ENCODE peak calls at places on chromosomes 3 and 15, in eight cellular contexts. One of them, this sample, is unnamed.
A peak's percentile ranks its signal among the peaks of the same experiment; 100 is the strongest.

GRCh38 chr3:40317061-40317676 is 7.7 kb downstream of the EIF1B start:
- DNase-seq in dermis microvascular lymphatic vessel endothelial cell: peak; percentile 65
- DNase-seq in LoVo: peak; percentile 71
- DNase-seq in CD4-positive, CD25-positive, alpha-beta regulatory T cell: peak; percentile 27
- DNase-seq in activated T-helper 2 cell treated with anti-CD3 and anti-CD28 coated beads, Interferon-gamma antibody, Interleukin-2, Interleukin-4, amounts not matched to agents 10 μg/mL and 5 μg/mL and 100 μg/mL, durations not matched to agents 14 hours and 24 hours and 36 hours: no peak
- DNase-seq in naive thymus-derived CD8-positive, alpha-beta T cell: peak; percentile 33
- DNase-seq in HEK293T: peak; percentile 46
- DNase-seq in activated T-helper 1 cell treated with anti-CD3 and anti-CD28 coated beads, Interleukin-2, amount 50 U/mL, for 16 hours: no peak
- DNase-seq in this sample: peak; percentile 9

GRCh38 chr15:42508263-42508690 is 12.8 kb downstream of the SNAP23 start:
- DNase-seq in activated T-helper 2 cell treated with anti-CD3 and anti-CD28 coated beads, Interferon-gamma antibody, Interleukin-2, Interleukin-4, amounts not matched to agents 10 μg/mL and 5 μg/mL and 100 μg/mL, durations not matched to agents 14 hours and 24 hours and 36 hours: no peak
- DNase-seq in HEK293T: no peak
- DNase-seq in naive thymus-derived CD8-positive, alpha-beta T cell: no peak
- DNase-seq in LoVo: no peak
- DNase-seq in CD4-positive, CD25-positive, alpha-beta regulatory T cell: no peak
- DNase-seq in activated T-helper 1 cell treated with anti-CD3 and anti-CD28 coated beads, Interleukin-2, amount 50 U/mL, for 16 hours: no peak
- DNase-seq in dermis microvascular lymphatic vessel endothelial cell: no peak
- DNase-seq in this sample: no peak

GRCh38 chr15:80945605-80946004 is 44.0 kb downstream of the MESD start:
- DNase-seq in HEK293T: no peak
- DNase-seq in LoVo: no peak
- DNase-seq in CD4-positive, CD25-positive, alpha-beta regulatory T cell: no peak
- DNase-seq in activated T-helper 1 cell treated with anti-CD3 and anti-CD28 coated beads, Interleukin-2, amount 50 U/mL, for 16 hours: no peak
- DNase-seq in dermis microvascular lymphatic vessel endothelial cell: no peak
- DNase-seq in activated T-helper 2 cell treated with anti-CD3 and anti-CD28 coated beads, Interferon-gamma antibody, Interleukin-2, Interleukin-4, amounts not matched to agents 10 μg/mL and 5 μg/mL and 100 μg/mL, durations not matched to agents 14 hours and 24 hours and 36 hours: no peak
- DNase-seq in naive thymus-derived CD8-positive, alpha-beta T cell: no peak
- DNase-seq in this sample: no peak

GRCh38 chr3:189745622-189746021 is 114.4 kb downstream of the TP63 start:
- DNase-seq in activated T-helper 2 cell treated with anti-CD3 and anti-CD28 coated beads, Interferon-gamma antibody, Interleukin-2, Interleukin-4, amounts not matched to agents 10 μg/mL and 5 μg/mL and 100 μg/mL, durations not matched to agents 14 hours and 24 hours and 36 hours: no peak
- DNase-seq in naive thymus-derived CD8-positive, alpha-beta T cell: no peak
- DNase-seq in activated T-helper 1 cell treated with anti-CD3 and anti-CD28 coated beads, Interleukin-2, amount 50 U/mL, for 16 hours: no peak
- DNase-seq in LoVo: no peak
- DNase-seq in dermis microvascular lymphatic vessel endothelial cell: no peak
- DNase-seq in HEK293T: no peak
- DNase-seq in CD4-positive, CD25-positive, alpha-beta regulatory T cell: no peak
- DNase-seq in this sample: no peak

GRCh38 chr3:175679582-175679981 is 820.4 kb downstream of the NAALADL2 start:
- DNase-seq in HEK293T: no peak
- DNase-seq in naive thymus-derived CD8-positive, alpha-beta T cell: no peak
- DNase-seq in activated T-helper 2 cell treated with anti-CD3 and anti-CD28 coated beads, Interferon-gamma antibody, Interleukin-2, Interleukin-4, amounts not matched to agents 10 μg/mL and 5 μg/mL and 100 μg/mL, durations not matched to agents 14 hours and 24 hours and 36 hours: no peak
- DNase-seq in LoVo: no peak
- DNase-seq in activated T-helper 1 cell treated with anti-CD3 and anti-CD28 coated beads, Interleukin-2, amount 50 U/mL, for 16 hours: no peak
- DNase-seq in dermis microvascular lymphatic vessel endothelial cell: no peak
- DNase-seq in CD4-positive, CD25-positive, alpha-beta regulatory T cell: no peak
- DNase-seq in this sample: no peak

GRCh38 chr3:18424862-18425640 is at the start of gene SATB1:
- DNase-seq in LoVo: peak; percentile 44
- DNase-seq in activated T-helper 1 cell treated with anti-CD3 and anti-CD28 coated beads, Interleukin-2, amount 50 U/mL, for 16 hours: peak; percentile 49
- DNase-seq in activated T-helper 2 cell treated with anti-CD3 and anti-CD28 coated beads, Interferon-gamma antibody, Interleukin-2, Interleukin-4, amounts not matched to agents 10 μg/mL and 5 μg/mL and 100 μg/mL, durations not matched to agents 14 hours and 24 hours and 36 hours: peak; percentile 63
- DNase-seq in naive thymus-derived CD8-positive, alpha-beta T cell: peak; percentile 66
- DNase-seq in CD4-positive, CD25-positive, alpha-beta regulatory T cell: peak; percentile 53
- DNase-seq in HEK293T: peak; percentile 35
- DNase-seq in dermis microvascular lymphatic vessel endothelial cell: peak; percentile 11
- DNase-seq in this sample: peak; percentile 63

GRCh38 chr15:78307977-78308376 is 8.6 kb upstream of the SKIC8 start:
- DNase-seq in CD4-positive, CD25-positive, alpha-beta regulatory T cell: no peak
- DNase-seq in dermis microvascular lymphatic vessel endothelial cell: no peak
- DNase-seq in HEK293T: no peak
- DNase-seq in LoVo: no peak
- DNase-seq in activated T-helper 1 cell treated with anti-CD3 and anti-CD28 coated beads, Interleukin-2, amount 50 U/mL, for 16 hours: no peak
- DNase-seq in naive thymus-derived CD8-positive, alpha-beta T cell: no peak
- DNase-seq in activated T-helper 2 cell treated with anti-CD3 and anti-CD28 coated beads, Interferon-gamma antibody, Interleukin-2, Interleukin-4, amounts not matched to agents 10 μg/mL and 5 μg/mL and 100 μg/mL, durations not matched to agents 14 hours and 24 hours and 36 hours: no peak
- DNase-seq in this sample: no peak

GRCh38 chr15:74409225-74409624 is 24.5 kb downstream of the SEMA7A start:
- DNase-seq in LoVo: no peak
- DNase-seq in dermis microvascular lymphatic vessel endothelial cell: no peak
- DNase-seq in naive thymus-derived CD8-positive, alpha-beta T cell: no peak
- DNase-seq in HEK293T: no peak
- DNase-seq in CD4-positive, CD25-positive, alpha-beta regulatory T cell: no peak
- DNase-seq in activated T-helper 1 cell treated with anti-CD3 and anti-CD28 coated beads, Interleukin-2, amount 50 U/mL, for 16 hours: no peak
- DNase-seq in activated T-helper 2 cell treated with anti-CD3 and anti-CD28 coated beads, Interferon-gamma antibody, Interleukin-2, Interleukin-4, amounts not matched to agents 10 μg/mL and 5 μg/mL and 100 μg/mL, durations not matched to agents 14 hours and 24 hours and 36 hours: no peak
- DNase-seq in this sample: no peak

GRCh38 chr15:52082197-52083036 is 30.2 kb downstream of the BCL2L10 start:
- DNase-seq in CD4-positive, CD25-positive, alpha-beta regulatory T cell: no peak
- DNase-seq in naive thymus-derived CD8-positive, alpha-beta T cell: no peak
- DNase-seq in activated T-helper 1 cell treated with anti-CD3 and anti-CD28 coated beads, Interleukin-2, amount 50 U/mL, for 16 hours: no peak
- DNase-seq in dermis microvascular lymphatic vessel endothelial cell: no peak
- DNase-seq in LoVo: no peak
- DNase-seq in activated T-helper 2 cell treated with anti-CD3 and anti-CD28 coated beads, Interferon-gamma antibody, Interleukin-2, Interleukin-4, amounts not matched to agents 10 μg/mL and 5 μg/mL and 100 μg/mL, durations not matched to agents 14 hours and 24 hours and 36 hours: no peak
- DNase-seq in HEK293T: no peak
- DNase-seq in this sample: no peak

GRCh38 chr3:49807427-49808114 is 4.5 kb downstream of the INKA1 start:
- DNase-seq in LoVo: no peak
- DNase-seq in naive thymus-derived CD8-positive, alpha-beta T cell: no peak
- DNase-seq in activated T-helper 2 cell treated with anti-CD3 and anti-CD28 coated beads, Interferon-gamma antibody, Interleukin-2, Interleukin-4, amounts not matched to agents 10 μg/mL and 5 μg/mL and 100 μg/mL, durations not matched to agents 14 hours and 24 hours and 36 hours: no peak
- DNase-seq in activated T-helper 1 cell treated with anti-CD3 and anti-CD28 coated beads, Interleukin-2, amount 50 U/mL, for 16 hours: no peak
- DNase-seq in CD4-positive, CD25-positive, alpha-beta regulatory T cell: no peak
- DNase-seq in dermis microvascular lymphatic vessel endothelial cell: no peak
- DNase-seq in HEK293T: no peak
- DNase-seq in this sample: no peak

GRCh38 chr15:49814709-49815108 is 193.9 kb downstream of the DTWD1 start:
- DNase-seq in HEK293T: no peak
- DNase-seq in CD4-positive, CD25-positive, alpha-beta regulatory T cell: no peak
- DNase-seq in naive thymus-derived CD8-positive, alpha-beta T cell: no peak
- DNase-seq in dermis microvascular lymphatic vessel endothelial cell: no peak
- DNase-seq in activated T-helper 2 cell treated with anti-CD3 and anti-CD28 coated beads, Interferon-gamma antibody, Interleukin-2, Interleukin-4, amounts not matched to agents 10 μg/mL and 5 μg/mL and 100 μg/mL, durations not matched to agents 14 hours and 24 hours and 36 hours: no peak
- DNase-seq in LoVo: no peak
- DNase-seq in activated T-helper 1 cell treated with anti-CD3 and anti-CD28 coated beads, Interleukin-2, amount 50 U/mL, for 16 hours: no peak
- DNase-seq in this sample: no peak

GRCh38 chr3:114178770-114179368 is at the start of gene DRD3:
- DNase-seq in CD4-positive, CD25-positive, alpha-beta regulatory T cell: no peak
- DNase-seq in HEK293T: peak; percentile 57
- DNase-seq in LoVo: no peak
- DNase-seq in activated T-helper 2 cell treated with anti-CD3 and anti-CD28 coated beads, Interferon-gamma antibody, Interleukin-2, Interleukin-4, amounts not matched to agents 10 μg/mL and 5 μg/mL and 100 μg/mL, durations not matched to agents 14 hours and 24 hours and 36 hours: no peak
- DNase-seq in naive thymus-derived CD8-positive, alpha-beta T cell: no peak
- DNase-seq in activated T-helper 1 cell treated with anti-CD3 and anti-CD28 coated beads, Interleukin-2, amount 50 U/mL, for 16 hours: no peak
- DNase-seq in dermis microvascular lymphatic vessel endothelial cell: peak; percentile 22
- DNase-seq in this sample: no peak

GRCh38 chr3:81726132-81726531 is 35.3 kb downstream of the GBE1 start:
- DNase-seq in activated T-helper 2 cell treated with anti-CD3 and anti-CD28 coated beads, Interferon-gamma antibody, Interleukin-2, Interleukin-4, amounts not matched to agents 10 μg/mL and 5 μg/mL and 100 μg/mL, durations not matched to agents 14 hours and 24 hours and 36 hours: no peak
- DNase-seq in naive thymus-derived CD8-positive, alpha-beta T cell: no peak
- DNase-seq in CD4-positive, CD25-positive, alpha-beta regulatory T cell: no peak
- DNase-seq in dermis microvascular lymphatic vessel endothelial cell: no peak
- DNase-seq in activated T-helper 1 cell treated with anti-CD3 and anti-CD28 coated beads, Interleukin-2, amount 50 U/mL, for 16 hours: no peak
- DNase-seq in LoVo: no peak
- DNase-seq in HEK293T: no peak
- DNase-seq in this sample: no peak

GRCh38 chr3:197309528-197310361 is 11.3 kb upstream of the DLG1 start:
- DNase-seq in LoVo: peak; percentile 44
- DNase-seq in activated T-helper 2 cell treated with anti-CD3 and anti-CD28 coated beads, Interferon-gamma antibody, Interleukin-2, Interleukin-4, amounts not matched to agents 10 μg/mL and 5 μg/mL and 100 μg/mL, durations not matched to agents 14 hours and 24 hours and 36 hours: no peak
- DNase-seq in CD4-positive, CD25-positive, alpha-beta regulatory T cell: no peak
- DNase-seq in HEK293T: no peak
- DNase-seq in naive thymus-derived CD8-positive, alpha-beta T cell: no peak
- DNase-seq in activated T-helper 1 cell treated with anti-CD3 and anti-CD28 coated beads, Interleukin-2, amount 50 U/mL, for 16 hours: no peak
- DNase-seq in dermis microvascular lymphatic vessel endothelial cell: no peak
- DNase-seq in this sample: no peak

GRCh38 chr3:39532777-39533176 is 65.3 kb downstream of the MOBP start:
- DNase-seq in LoVo: no peak
- DNase-seq in CD4-positive, CD25-positive, alpha-beta regulatory T cell: no peak
- DNase-seq in HEK293T: no peak
- DNase-seq in activated T-helper 1 cell treated with anti-CD3 and anti-CD28 coated beads, Interleukin-2, amount 50 U/mL, for 16 hours: no peak
- DNase-seq in activated T-helper 2 cell treated with anti-CD3 and anti-CD28 coated beads, Interferon-gamma antibody, Interleukin-2, Interleukin-4, amounts not matched to agents 10 μg/mL and 5 μg/mL and 100 μg/mL, durations not matched to agents 14 hours and 24 hours and 36 hours: no peak
- DNase-seq in dermis microvascular lymphatic vessel endothelial cell: no peak
- DNase-seq in naive thymus-derived CD8-positive, alpha-beta T cell: no peak
- DNase-seq in this sample: no peak

GRCh38 chr3:96931491-96931890 is 117.1 kb downstream of the EPHA6 start:
- DNase-seq in CD4-positive, CD25-positive, alpha-beta regulatory T cell: no peak
- DNase-seq in HEK293T: no peak
- DNase-seq in LoVo: no peak
- DNase-seq in activated T-helper 2 cell treated with anti-CD3 and anti-CD28 coated beads, Interferon-gamma antibody, Interleukin-2, Interleukin-4, amounts not matched to agents 10 μg/mL and 5 μg/mL and 100 μg/mL, durations not matched to agents 14 hours and 24 hours and 36 hours: no peak
- DNase-seq in naive thymus-derived CD8-positive, alpha-beta T cell: no peak
- DNase-seq in dermis microvascular lymphatic vessel endothelial cell: no peak
- DNase-seq in activated T-helper 1 cell treated with anti-CD3 and anti-CD28 coated beads, Interleukin-2, amount 50 U/mL, for 16 hours: no peak
- DNase-seq in this sample: no peak